ENCODE peak calls at places on chromosome 1, in nine cellular contexts. E is lower lobe of right lung; G is CD4-positive, CD25-positive, alpha-beta regulatory T cell; P is sigmoid colon; T is neural progenitor cell; F is fibroblast of lung; O is suprapubic skin; Z is psoas muscle; X is Peyer's patch. H is an unnamed sample.

GRCh38 chr1:28056129-28056925 is 32.1 kb downstream of the EYA3 start:
- DNase-seq in E (no peak), G (peak; percentile 52), P (no peak), T (no peak), F (peak; percentile 35), O (no peak), Z (no peak), X (peak; percentile 60), H (no peak)

GRCh38 chr1:233440952-233441401 is 113.5 kb downstream of the MAP3K21 start:
- DNase-seq in E (no peak), G (peak; percentile 50), P (no peak), T (peak; percentile 87), F (peak; percentile 68), O (no peak), Z (no peak), X (no peak), H (peak; percentile 32)

GRCh38 chr1:21764615-21765423 is 18.1 kb downstream of the USP48 start:
- DNase-seq in E (no peak), G (no peak), P (no peak), T (peak; percentile 44), F (peak; percentile 93), O (no peak), Z (peak; percentile 67), X (no peak), H (peak; percentile 75)

GRCh38 chr1:96973605-96974004 is 252.0 kb downstream of the PTBP2 start:
- DNase-seq in E (no peak), G (no peak), P (no peak), T (no peak), F (peak; percentile 43), O (no peak), Z (no peak), X (no peak), H (no peak)

GRCh38 chr1:41683681-41684500 is 199.4 kb upstream of the EDN2 start:
- DNase-seq in E (no peak), G (peak; percentile 73), P (no peak), T (no peak), F (peak; percentile 46), O (no peak), Z (no peak), X (peak; percentile 64), H (no peak)

GRCh38 chr1:16232316-16232710 is 4.7 kb downstream of the CPLANE2 start:
- DNase-seq in E (no peak), G (no peak), P (no peak), T (no peak), F (no peak), O (no peak), Z (no peak), X (no peak), H (no peak)

GRCh38 chr1:233025156-233025555 is 74.7 kb downstream of the NTPCR start:
- DNase-seq in E (no peak), G (peak; percentile 36), P (no peak), T (peak; percentile 64), F (peak; percentile 33), O (no peak), Z (peak; percentile 59), X (peak; percentile 64), H (peak; percentile 68)

GRCh38 chr1:237851209-237851845 is 39.4 kb downstream of the ZP4 start:
- DNase-seq in E (peak; percentile 52), G (peak; percentile 7), P (no peak), T (peak; percentile 85), F (peak; percentile 55), O (no peak), Z (no peak), X (peak; percentile 66), H (peak; percentile 85)

GRCh38 chr1:214570442-214570841 is 19.0 kb upstream of the PTPN14 start:
- DNase-seq in E (no peak), G (no peak), P (no peak), T (no peak), F (peak; percentile 79), O (no peak), Z (no peak), X (no peak), H (no peak)

GRCh38 chr1:36157973-36158826 is 2.2 kb downstream of the MAP7D1 start:
- DNase-seq in E (no peak), G (no peak), P (no peak), T (no peak), F (no peak), O (no peak), Z (no peak), X (no peak), H (no peak)

GRCh38 chr1:164673584-164674214 is 114.7 kb downstream of the PBX1 start:
- DNase-seq in E (no peak), G (no peak), P (no peak), T (peak; percentile 50), F (no peak), O (no peak), Z (peak; percentile 87), X (no peak), H (peak; percentile 56)

GRCh38 chr1:234315091-234315541 is 58.1 kb upstream of the COA6 start:
- DNase-seq in E (no peak), G (no peak), P (no peak), T (no peak), F (peak; percentile 77), O (no peak), Z (no peak), X (no peak), H (no peak)

GRCh38 chr1:116808476-116809180 is 54.4 kb downstream of the CD2 start:
- DNase-seq in E (no peak), G (peak; percentile 69), P (no peak), T (no peak), F (no peak), O (no peak), Z (no peak), X (peak; percentile 58), H (no peak)

GRCh38 chr1:116814935-116815334 is 60.7 kb downstream of the CD2 start:
- DNase-seq in E (no peak), G (no peak), P (no peak), T (no peak), F (no peak), O (no peak), Z (no peak), X (no peak), H (no peak)

GRCh38 chr1:116807871-116808450 is 53.7 kb downstream of the CD2 start:
- DNase-seq in E (no peak), G (peak; percentile 85), P (no peak), T (no peak), F (no peak), O (no peak), Z (no peak), X (no peak), H (no peak)

GRCh38 chr1:116809181-116809508 is 54.9 kb downstream of the CD2 start:
- DNase-seq in E (no peak), G (no peak), P (no peak), T (no peak), F (no peak), O (no peak), Z (no peak), X (no peak), H (no peak)

DNA sequence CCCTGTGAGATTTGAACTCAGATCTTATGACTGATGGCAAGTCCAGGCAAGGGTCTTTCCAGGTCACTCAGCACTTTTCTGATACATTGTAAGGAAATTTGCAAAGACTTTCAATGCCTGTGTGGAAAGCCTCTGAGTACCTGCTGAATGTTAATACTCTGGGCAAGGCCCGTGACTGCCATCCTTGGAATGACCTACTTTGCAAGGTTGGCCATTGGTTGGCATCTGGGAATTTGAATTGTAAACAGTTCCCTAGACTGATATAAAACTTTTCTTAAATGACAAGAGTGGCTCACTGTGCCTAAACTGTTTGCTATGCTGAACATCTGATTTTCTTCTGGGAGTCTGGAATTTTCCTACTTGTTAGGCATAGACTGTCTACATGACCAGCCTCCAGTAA is 57.1 kb downstream of the CD2 start:
- DNase-seq in E (no peak), G (no peak), P (no peak), T (no peak), F (no peak), O (no peak), Z (no peak), X (no peak), H (no peak)
- H3K27ac ChIP-seq in E (no peak overlapping the region), G (no peak overlapping the region), P (no peak overlapping the region), T (no peak overlapping the region), F (no peak overlapping the region), O (no peak overlapping the region), Z (no peak overlapping the region), X (no peak overlapping the region), H (no peak overlapping the region)

DNA sequence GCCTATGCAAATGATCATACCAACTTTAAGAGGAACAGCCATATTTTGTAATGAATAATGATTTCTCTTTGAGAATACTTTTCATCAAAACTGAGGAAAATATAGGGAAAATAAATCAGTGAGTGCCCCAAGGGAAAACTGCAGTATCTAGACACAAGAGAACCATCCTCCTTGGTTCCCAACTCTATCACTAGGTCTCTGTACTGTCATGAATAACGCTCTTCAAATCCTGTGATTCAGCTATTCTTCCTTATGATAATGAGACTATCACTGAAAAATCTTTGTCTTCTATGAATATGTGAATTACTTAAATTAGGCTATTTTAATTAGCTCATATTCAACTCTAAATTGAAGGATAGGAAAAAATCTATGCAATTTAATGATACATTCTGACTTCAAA is 2.3 kb downstream of the OR2L5 start:
- DNase-seq in E (no peak), G (no peak), P (no peak), T (no peak), F (no peak), O (no peak), Z (no peak), X (no peak), H (no peak)
- H3K27ac ChIP-seq in E (no peak overlapping the region), G (no peak overlapping the region), P (no peak overlapping the region), T (no peak overlapping the region), F (no peak overlapping the region), O (no peak overlapping the region), Z (no peak overlapping the region), X (no peak overlapping the region), H (no peak overlapping the region)

GRCh38 chr1:184558691-184559090 is 171.9 kb downstream of the C1orf21 start:
- DNase-seq in E (no peak), G (no peak), P (no peak), T (no peak), F (no peak), O (no peak), Z (no peak), X (no peak), H (no peak)

GRCh38 chr1:184559117-184559713 is 172.4 kb downstream of the C1orf21 start:
- DNase-seq in E (no peak), G (no peak), P (no peak), T (no peak), F (no peak), O (no peak), Z (no peak), X (no peak), H (no peak)

GRCh38 chr1:184555665-184556641 is 169.1 kb downstream of the C1orf21 start:
- DNase-seq in E (no peak), G (no peak), P (no peak), T (no peak), F (no peak), O (no peak), Z (no peak), X (no peak), H (no peak)

GRCh38 chr1:184556665-184557064 is 169.8 kb downstream of the C1orf21 start:
- DNase-seq in E (no peak), G (no peak), P (no peak), T (no peak), F (no peak), O (no peak), Z (no peak), X (no peak), H (no peak)

GRCh38 chr1:184557423-184558347 is 170.9 kb downstream of the C1orf21 start:
- DNase-seq in E (no peak), G (no peak), P (no peak), T (no peak), F (no peak), O (no peak), Z (no peak), X (no peak), H (no peak)
- H3K27ac ChIP-seq in E (no peak overlapping the region), G (no peak overlapping the region), P (no peak overlapping the region), T (no peak overlapping the region), F (no peak overlapping the region), O (no peak overlapping the region), Z (peak overlapping the region; percentile 93), X (no peak overlapping the region), H (no peak overlapping the region)

GRCh38 chr1:85278853-85279314 is 2.5 kb upstream of the BCL10 start:
- DNase-seq in E (no peak), G (peak; percentile 64), P (no peak), T (no peak), F (peak; percentile 96), O (no peak), Z (no peak), X (peak; percentile 86), H (peak; percentile 49)
- H3K27ac ChIP-seq in E (peak overlapping the region; percentile 61), G (no peak overlapping the region), P (peak overlapping the region; percentile 46), T (no peak overlapping the region), F (peak overlapping the region; percentile 72), O (peak overlapping the region; percentile 84), Z (peak overlapping the region; percentile 59), X (no peak overlapping the region), H (no peak overlapping the region)